ENCODE peak calls at places on chromosome 21, in eight cellular contexts. O is RWPE1; X is tibial nerve; H is brain microvascular endothelial cell; F is caudate nucleus; L is CD4-positive, alpha-beta memory T cell; I is psoas muscle; R is A549. M is an unnamed sample.

GRCh38 chr21:14995695-14996490 is 68.9 kb downstream of the NRIP1 start:
- DNase-seq in O (no peak), X (no peak), H (no peak), F (no peak), L (no peak), I (no peak), R (no peak), M (no peak)

GRCh38 chr21:29228306-29228705 is 70.4 kb upstream of the BACH1 start:
- DNase-seq in O (no peak), X (no peak), H (peak), F (no peak), L (no peak), I (no peak), R (no peak), M (no peak)

GRCh38 chr21:36754241-36754881 is 55.4 kb downstream of the SIM2 start:
- DNase-seq in O (no peak), X (no peak), H (peak), F (no peak), L (no peak), I (no peak), R (no peak), M (no peak)

GRCh38 chr21:43367859-43368258 is 59.1 kb downstream of the SIK1 start:
- DNase-seq in O (no peak), X (no peak), H (no peak), F (no peak), L (peak), I (no peak), R (no peak), M (no peak)

GRCh38 chr21:38908537-38908936 is 102.8 kb downstream of the ETS2 start:
- DNase-seq in O (no peak), X (no peak), H (no peak), F (no peak), L (no peak), I (no peak), R (no peak), M (no peak)

GRCh38 chr21:39040494-39041110 is 142.6 kb downstream of the PSMG1 start:
- DNase-seq in O (no peak), X (no peak), H (no peak), F (no peak), L (no peak), I (no peak), R (no peak), M (no peak)

GRCh38 chr21:28444567-28444966 is 548.1 kb downstream of the LTN1 start:
- DNase-seq in O (no peak), X (peak), H (no peak), F (no peak), L (no peak), I (no peak), R (no peak), M (no peak)

GRCh38 chr21:37198989-37199924 is 67.9 kb downstream of the VPS26C start:
- DNase-seq in O (peak), X (no peak), H (peak), F (no peak), L (no peak), I (no peak), R (no peak), M (no peak)

GRCh38 chr21:37453350-37453749 is 86.8 kb downstream of the DYRK1A start:
- DNase-seq in O (no peak), X (no peak), H (no peak), F (no peak), L (no peak), I (no peak), R (no peak), M (no peak)

GRCh38 chr21:43295016-43295958 is 126.5 kb downstream of the CRYAA start:
- DNase-seq in O (no peak), X (no peak), H (no peak), F (no peak), L (no peak), I (peak), R (no peak), M (no peak)

GRCh38 chr21:30831194-30831765 is 1.7 kb upstream of the KRTAP7-1 start:
- DNase-seq in O (no peak), X (no peak), H (peak), F (no peak), L (no peak), I (no peak), R (no peak), M (no peak)

GRCh38 chr21:32336711-32337110 is 38.1 kb downstream of the MRAP start:
- DNase-seq in O (peak), X (no peak), H (peak), F (no peak), L (no peak), I (no peak), R (no peak), M (no peak)

GRCh38 chr21:18744840-18745239 is 341.3 kb upstream of the TMPRSS15 start:
- DNase-seq in O (no peak), X (no peak), H (no peak), F (no peak), L (no peak), I (no peak), R (no peak), M (no peak)

GRCh38 chr21:32990666-32991065 is 35.1 kb upstream of the OLIG2 start:
- DNase-seq in O (no peak), X (no peak), H (no peak), F (no peak), L (no peak), I (no peak), R (no peak), M (no peak)

GRCh38 chr21:17758703-17759102 is 60.5 kb downstream of the C21orf91 start:
- DNase-seq in O (no peak), X (no peak), H (no peak), F (no peak), L (no peak), I (no peak), R (no peak), M (no peak)

GRCh38 chr21:38804617-38805281 is 980 bp upstream of the ETS2 start:
- DNase-seq in O (no peak), X (peak), H (peak), F (peak), L (peak), I (peak), R (no peak), M (peak)

GRCh38 chr21:46500224-46500861 is 41.7 kb downstream of the DIP2A start:
- DNase-seq in O (peak), X (no peak), H (no peak), F (no peak), L (no peak), I (no peak), R (peak), M (no peak)

GRCh38 chr21:46603228-46603627 is 1.7 kb downstream of the S100B start:
- DNase-seq in O (no peak), X (no peak), H (no peak), F (no peak), L (no peak), I (no peak), R (no peak), M (no peak)

GRCh38 chr21:27221084-27221483 is 254.2 kb upstream of the ADAMTS5 start:
- DNase-seq in O (no peak), X (no peak), H (no peak), F (no peak), L (no peak), I (no peak), R (no peak), M (no peak)

GRCh38 chr21:26965567-26966359 is 1.1 kb downstream of the ADAMTS5 start:
- DNase-seq in O (no peak), X (no peak), H (peak), F (peak), L (no peak), I (peak), R (no peak), M (no peak)

GRCh38 chr21:31184462-31184861 is 146.2 kb upstream of the KRTAP19-8 start:
- DNase-seq in O (no peak), X (no peak), H (no peak), F (no peak), L (peak), I (no peak), R (no peak), M (no peak)

GRCh38 chr21:36929622-36930021 is 36.8 kb downstream of the HLCS start:
- DNase-seq in O (peak), X (peak), H (no peak), F (no peak), L (no peak), I (no peak), R (no peak), M (no peak)

GRCh38 chr21:39660596-39660995 is 47.9 kb downstream of the B3GALT5 start:
- DNase-seq in O (peak), X (peak), H (peak), F (no peak), L (no peak), I (no peak), R (peak), M (no peak)

GRCh38 chr21:39029086-39029772 is 154.0 kb downstream of the PSMG1 start:
- DNase-seq in O (no peak), X (no peak), H (peak), F (no peak), L (no peak), I (no peak), R (no peak), M (no peak)

GRCh38 chr21:33023574-33024277 is 2.0 kb upstream of the OLIG2 start:
- DNase-seq in O (no peak), X (no peak), H (no peak), F (no peak), L (no peak), I (no peak), R (no peak), M (no peak)

GRCh38 chr21:26798856-26799751 is 46.1 kb downstream of the ADAMTS1 start:
- DNase-seq in O (no peak), X (no peak), H (no peak), F (no peak), L (no peak), I (no peak), R (no peak), M (no peak)

GRCh38 chr21:31203371-31204054 is 140.5 kb downstream of the TIAM1 start:
- DNase-seq in O (no peak), X (no peak), H (peak), F (no peak), L (no peak), I (no peak), R (no peak), M (no peak)

GRCh38 chr21:38806153-38806941 is 618 bp downstream of the ETS2 start:
- DNase-seq in O (no peak), X (no peak), H (no peak), F (no peak), L (peak), I (peak), R (no peak), M (no peak)

GRCh38 chr21:25560151-25560783 is 47.0 kb downstream of the MRPL39 start:
- DNase-seq in O (no peak), X (no peak), H (no peak), F (no peak), L (no peak), I (no peak), R (no peak), M (no peak)
- H3K27ac ChIP-seq in O (no peak), X (no peak), H (no peak), F (no peak), L (no peak), I (no peak), R (no peak), M (no peak)

GRCh38 chr21:44454747-44455523 is at the start of gene LRRC3:
- DNase-seq in O (peak), X (peak), H (peak), F (no peak), L (peak), I (peak), R (peak), M (peak)
- H3K27ac ChIP-seq in O (peak), X (no peak), H (no peak), F (no peak), L (no peak), I (no peak), R (peak), M (no peak)

DNA sequence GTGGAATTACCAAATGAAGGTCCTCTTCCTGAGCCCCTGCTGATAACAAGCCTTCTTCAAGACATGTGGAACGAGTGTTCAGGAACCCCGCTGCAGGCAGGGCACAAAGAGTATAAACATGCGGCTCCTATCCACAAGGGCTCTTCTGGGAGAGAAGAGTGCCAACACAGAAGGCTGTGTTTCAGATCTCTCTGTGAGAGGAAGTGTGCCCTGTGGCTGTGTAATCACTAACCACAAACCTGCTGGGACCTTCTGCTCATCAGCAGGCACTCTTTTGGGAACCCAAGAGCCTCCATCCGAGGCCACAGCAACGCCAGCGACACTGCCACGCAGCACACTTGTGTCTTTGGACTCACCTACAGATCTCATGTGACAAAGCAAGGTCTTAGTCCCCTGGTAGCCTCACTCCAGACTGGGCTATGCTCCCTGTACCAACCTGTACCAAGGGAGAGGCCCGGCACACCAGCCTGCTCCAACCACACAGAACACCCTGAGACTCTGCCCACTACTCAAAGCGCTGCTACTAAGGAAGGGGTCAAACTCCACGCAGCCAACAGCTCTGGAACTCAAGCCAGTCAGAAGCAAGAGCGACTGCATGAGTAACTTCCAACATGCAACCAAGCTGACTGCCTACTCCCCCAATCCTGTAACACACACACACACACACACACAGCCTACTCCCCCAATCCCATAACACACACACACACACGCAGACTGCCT is 7.8 kb downstream of the PTTG1IP start:
- DNase-seq in O (no peak), X (no peak), H (no peak), F (no peak), L (no peak), I (no peak), R (no peak), M (no peak)
- H3K27ac ChIP-seq in O (peak), X (peak), H (no peak), F (no peak), L (no peak), I (peak), R (no peak), M (no peak)

GRCh38 chr21:35026153-35026499 is 23.0 kb downstream of the RUNX1 start:
- DNase-seq in O (no peak), X (no peak), H (no peak), F (no peak), L (no peak), I (no peak), R (no peak), M (no peak)
- H3K27ac ChIP-seq in O (no peak), X (no peak), H (no peak), F (no peak), L (peak), I (no peak), R (no peak), M (no peak)

DNA sequence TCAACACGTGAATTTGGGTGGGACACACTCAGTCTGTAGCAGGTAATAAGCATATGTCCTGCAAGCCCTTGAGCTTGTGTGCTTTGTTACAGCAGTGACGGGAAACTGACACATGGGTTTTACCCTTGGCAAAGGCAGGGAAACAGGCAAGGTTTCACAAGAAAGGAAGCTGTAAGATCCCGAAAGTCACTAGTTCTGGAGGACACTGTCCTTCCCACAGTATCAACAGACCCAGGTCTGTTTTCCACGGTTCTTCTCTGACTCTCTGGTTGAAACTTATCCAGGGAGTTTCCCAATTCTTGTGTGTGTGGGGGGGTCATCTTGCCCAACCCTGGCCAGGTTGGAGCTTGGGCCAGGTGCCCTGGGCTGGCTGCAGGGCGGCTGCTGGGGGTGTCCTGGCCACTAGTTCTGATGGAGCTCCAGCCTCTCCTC is 29.3 kb upstream of the ZBTB21 start:
- DNase-seq in O (no peak), X (peak), H (peak), F (no peak), L (no peak), I (no peak), R (no peak), M (peak)
- H3K27ac ChIP-seq in O (peak), X (no peak), H (peak), F (no peak), L (no peak), I (peak), R (no peak), M (peak)

GRCh38 chr21:45178072-45178608 is 103.8 kb downstream of the ADARB1 start:
- DNase-seq in O (no peak), X (no peak), H (no peak), F (no peak), L (no peak), I (no peak), R (no peak), M (no peak)

GRCh38 chr21:45179568-45180288 is 105.3 kb downstream of the ADARB1 start:
- DNase-seq in O (no peak), X (no peak), H (no peak), F (no peak), L (no peak), I (no peak), R (no peak), M (no peak)

GRCh38 chr21:45182958-45183357 is 104.7 kb downstream of the POFUT2 start:
- DNase-seq in O (no peak), X (no peak), H (no peak), F (no peak), L (no peak), I (no peak), R (no peak), M (no peak)

GRCh38 chr21:45178971-45179370 is 104.6 kb downstream of the ADARB1 start:
- DNase-seq in O (no peak), X (no peak), H (no peak), F (no peak), L (no peak), I (no peak), R (no peak), M (no peak)

DNA sequence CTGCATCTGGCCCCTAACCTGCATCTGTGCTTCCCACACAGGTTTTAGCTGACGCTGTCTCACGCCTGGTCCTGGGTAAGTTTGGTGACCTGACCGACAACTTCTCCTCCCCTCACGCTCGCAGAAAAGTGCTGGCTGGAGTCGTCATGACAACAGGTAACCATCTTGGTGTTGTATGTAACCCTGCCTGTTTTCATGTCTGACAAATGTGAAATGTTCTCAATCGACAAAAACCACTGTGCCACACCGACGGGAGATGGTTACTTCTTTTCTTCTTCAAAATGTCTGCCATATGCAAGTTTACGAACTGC is 105.9 kb downstream of the ADARB1 start:
- DNase-seq in O (no peak), X (no peak), H (no peak), F (no peak), L (no peak), I (no peak), R (no peak), M (no peak)
- H3K27ac ChIP-seq in O (no peak), X (no peak), H (no peak), F (no peak), L (no peak), I (no peak), R (no peak), M (no peak)

GRCh38 chr21:16580661-16581060 is 850.9 kb downstream of the USP25 start:
- DNase-seq in O (no peak), X (no peak), H (no peak), F (no peak), L (no peak), I (no peak), R (no peak), M (no peak)
- H3K27ac ChIP-seq in O (no peak), X (peak), H (no peak), F (peak), L (no peak), I (no peak), R (no peak), M (no peak)

DNA sequence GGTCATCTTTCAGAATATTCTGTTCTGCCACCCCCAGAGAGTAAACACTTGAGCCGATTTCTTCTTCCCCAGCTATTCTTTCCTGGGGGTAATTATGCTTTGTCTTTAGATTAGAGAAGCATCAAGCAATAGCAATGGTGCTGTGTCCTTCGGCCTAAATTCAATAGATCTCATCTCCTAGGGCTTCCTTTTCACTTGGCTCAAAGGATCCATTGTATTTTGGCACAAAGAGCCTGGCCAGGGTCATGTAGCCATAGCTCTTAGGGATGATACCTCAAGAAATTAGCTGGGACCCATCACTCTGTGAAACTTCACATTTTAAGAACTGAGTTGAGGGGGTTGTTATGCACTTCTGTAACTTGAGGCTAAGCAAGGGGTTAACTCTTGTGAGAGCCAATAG is 27.0 kb downstream of the MRPS6 start:
- DNase-seq in O (no peak), X (no peak), H (no peak), F (no peak), L (no peak), I (no peak), R (no peak), M (no peak)
- H3K27ac ChIP-seq in O (no peak), X (no peak), H (no peak), F (no peak), L (no peak), I (no peak), R (no peak), M (no peak)

M was measured in lung.